ENCODE peak calls at places on chromosomes 2 and 18, in nine cellular contexts. One of them, this sample, is unnamed.

GRCh38 chr18:7822435-7823425 is 255.6 kb downstream of the PTPRM start:
- DNase-seq in stomach: no peak
- DNase-seq in pancreas: no peak
- DNase-seq in heart right ventricle: peak; percentile 18
- DNase-seq in dorsolateral prefrontal cortex: no peak
- DNase-seq in AG04450: no peak
- DNase-seq in BJ: no peak
- DNase-seq in endodermal cell: peak; percentile 61
- DNase-seq in psoas muscle: no peak
- DNase-seq in this sample: no peak

GRCh38 chr2:200435379-200435778 is 74.5 kb downstream of the KCTD18 start:
- DNase-seq in AG04450: no peak
- DNase-seq in heart right ventricle: no peak
- DNase-seq in endodermal cell: no peak
- DNase-seq in dorsolateral prefrontal cortex: no peak
- DNase-seq in BJ: no peak
- DNase-seq in pancreas: no peak
- DNase-seq in psoas muscle: no peak
- DNase-seq in stomach: no peak
- DNase-seq in this sample: no peak

GRCh38 chr2:237149425-237149824 is 63.7 kb downstream of the COPS8 start:
- DNase-seq in pancreas: no peak
- DNase-seq in endodermal cell: no peak
- DNase-seq in psoas muscle: no peak
- DNase-seq in dorsolateral prefrontal cortex: no peak
- DNase-seq in stomach: no peak
- DNase-seq in heart right ventricle: no peak
- DNase-seq in BJ: no peak
- DNase-seq in AG04450: no peak
- DNase-seq in this sample: peak; percentile 68

GRCh38 chr2:177724398-177725287 is 332.1 kb downstream of the AGPS start:
- DNase-seq in endodermal cell: peak; percentile 86
- DNase-seq in BJ: no peak
- DNase-seq in pancreas: peak; percentile 58
- DNase-seq in dorsolateral prefrontal cortex: peak; percentile 61
- DNase-seq in psoas muscle: peak; percentile 28
- DNase-seq in heart right ventricle: peak; percentile 36
- DNase-seq in AG04450: peak; percentile 7
- DNase-seq in stomach: peak; percentile 54
- DNase-seq in this sample: no peak

GRCh38 chr2:85578243-85579180 is 1.1 kb downstream of the VAMP8 start:
- DNase-seq in stomach: peak; percentile 63
- DNase-seq in BJ: no peak
- DNase-seq in AG04450: no peak
- DNase-seq in dorsolateral prefrontal cortex: no peak
- DNase-seq in endodermal cell: peak; percentile 73
- DNase-seq in heart right ventricle: peak; percentile 54
- DNase-seq in pancreas: peak; percentile 69
- DNase-seq in psoas muscle: peak; percentile 64
- DNase-seq in this sample: peak; percentile 86

GRCh38 chr2:237214281-237214680 is 128.6 kb downstream of the COPS8 start:
- DNase-seq in psoas muscle: no peak
- DNase-seq in dorsolateral prefrontal cortex: no peak
- DNase-seq in endodermal cell: no peak
- DNase-seq in heart right ventricle: no peak
- DNase-seq in AG04450: no peak
- DNase-seq in stomach: no peak
- DNase-seq in pancreas: no peak
- DNase-seq in BJ: no peak
- DNase-seq in this sample: no peak

GRCh38 chr18:11850821-11851155 is 425 bp upstream of the CHMP1B start:
- DNase-seq in endodermal cell: no peak
- DNase-seq in dorsolateral prefrontal cortex: no peak
- DNase-seq in AG04450: no peak
- DNase-seq in psoas muscle: no peak
- DNase-seq in pancreas: no peak
- DNase-seq in stomach: no peak
- DNase-seq in heart right ventricle: no peak
- DNase-seq in BJ: peak; percentile 22
- DNase-seq in this sample: no peak

GRCh38 chr2:83104202-83104601 is 1354.9 kb downstream of the SUCLG1 start:
- DNase-seq in heart right ventricle: no peak
- DNase-seq in dorsolateral prefrontal cortex: no peak
- DNase-seq in AG04450: no peak
- DNase-seq in BJ: no peak
- DNase-seq in endodermal cell: no peak
- DNase-seq in stomach: no peak
- DNase-seq in psoas muscle: no peak
- DNase-seq in pancreas: no peak
- DNase-seq in this sample: no peak

GRCh38 chr2:241931084-241931975 is 61.8 kb downstream of the RTP5 start:
- DNase-seq in stomach: peak; percentile 23
- DNase-seq in dorsolateral prefrontal cortex: no peak
- DNase-seq in BJ: no peak
- DNase-seq in AG04450: no peak
- DNase-seq in pancreas: peak; percentile 47
- DNase-seq in heart right ventricle: no peak
- DNase-seq in endodermal cell: no peak
- DNase-seq in psoas muscle: no peak
- DNase-seq in this sample: no peak

GRCh38 chr2:32946314-32947075 is at the start of gene LTBP1:
- DNase-seq in AG04450: no peak
- DNase-seq in BJ: no peak
- DNase-seq in heart right ventricle: peak; percentile 80
- DNase-seq in endodermal cell: peak; percentile 89
- DNase-seq in pancreas: peak; percentile 80
- DNase-seq in psoas muscle: peak; percentile 65
- DNase-seq in dorsolateral prefrontal cortex: peak; percentile 58
- DNase-seq in stomach: peak; percentile 69
- DNase-seq in this sample: peak; percentile 69

GRCh38 chr2:207847807-207848544 is 78.3 kb upstream of the FZD5 start:
- DNase-seq in endodermal cell: peak; percentile 84
- DNase-seq in BJ: no peak
- DNase-seq in stomach: peak; percentile 86
- DNase-seq in pancreas: no peak
- DNase-seq in heart right ventricle: no peak
- DNase-seq in psoas muscle: no peak
- DNase-seq in AG04450: no peak
- DNase-seq in dorsolateral prefrontal cortex: no peak
- DNase-seq in this sample: peak; percentile 70

GRCh38 chr2:153105829-153106578 is 372.6 kb downstream of the RPRM start:
- DNase-seq in endodermal cell: no peak
- DNase-seq in BJ: no peak
- DNase-seq in dorsolateral prefrontal cortex: no peak
- DNase-seq in psoas muscle: no peak
- DNase-seq in heart right ventricle: no peak
- DNase-seq in AG04450: no peak
- DNase-seq in stomach: no peak
- DNase-seq in pancreas: no peak
- DNase-seq in this sample: no peak

GRCh38 chr18:29191263-29191662 is 1014.3 kb upstream of the CDH2 start:
- DNase-seq in psoas muscle: no peak
- DNase-seq in heart right ventricle: no peak
- DNase-seq in stomach: no peak
- DNase-seq in endodermal cell: peak; percentile 46
- DNase-seq in AG04450: peak; percentile 6
- DNase-seq in dorsolateral prefrontal cortex: no peak
- DNase-seq in BJ: no peak
- DNase-seq in pancreas: no peak
- DNase-seq in this sample: no peak

GRCh38 chr2:125004091-125004800 is 979.2 kb downstream of the CNTNAP5 start:
- DNase-seq in psoas muscle: no peak
- DNase-seq in heart right ventricle: no peak
- DNase-seq in endodermal cell: no peak
- DNase-seq in stomach: no peak
- DNase-seq in BJ: no peak
- DNase-seq in dorsolateral prefrontal cortex: no peak
- DNase-seq in AG04450: no peak
- DNase-seq in pancreas: no peak
- DNase-seq in this sample: no peak

GRCh38 chr2:224983719-224984388 is 58.4 kb downstream of the DOCK10 start:
- DNase-seq in stomach: no peak
- DNase-seq in endodermal cell: no peak
- DNase-seq in BJ: no peak
- DNase-seq in dorsolateral prefrontal cortex: no peak
- DNase-seq in heart right ventricle: no peak
- DNase-seq in pancreas: no peak
- DNase-seq in AG04450: no peak
- DNase-seq in psoas muscle: no peak
- DNase-seq in this sample: no peak

GRCh38 chr2:62287895-62288589 is 92.1 kb downstream of the B3GNT2 start:
- DNase-seq in AG04450: no peak
- DNase-seq in endodermal cell: no peak
- DNase-seq in pancreas: peak; percentile 67
- DNase-seq in dorsolateral prefrontal cortex: no peak
- DNase-seq in stomach: peak; percentile 63
- DNase-seq in heart right ventricle: peak; percentile 70
- DNase-seq in psoas muscle: peak; percentile 69
- DNase-seq in BJ: no peak
- DNase-seq in this sample: peak; percentile 89

GRCh38 chr18:63890950-63891304 is 3.4 kb downstream of the SERPINB2 start:
- DNase-seq in AG04450: no peak
- DNase-seq in psoas muscle: no peak
- DNase-seq in stomach: no peak
- DNase-seq in dorsolateral prefrontal cortex: no peak
- DNase-seq in endodermal cell: no peak
- DNase-seq in heart right ventricle: no peak
- DNase-seq in pancreas: no peak
- DNase-seq in BJ: no peak
- DNase-seq in this sample: no peak

GRCh38 chr2:38598991-38599295 is 3.8 kb downstream of the HNRNPLL start:
- DNase-seq in heart right ventricle: no peak
- DNase-seq in dorsolateral prefrontal cortex: no peak
- DNase-seq in stomach: no peak
- DNase-seq in pancreas: no peak
- DNase-seq in AG04450: no peak
- DNase-seq in endodermal cell: no peak
- DNase-seq in psoas muscle: no peak
- DNase-seq in BJ: no peak
- DNase-seq in this sample: no peak

GRCh38 chr2:127859712-127860085 is 1.7 kb upstream of the POLR2D start:
- DNase-seq in stomach: peak; percentile 88
- DNase-seq in psoas muscle: no peak
- DNase-seq in dorsolateral prefrontal cortex: no peak
- DNase-seq in AG04450: no peak
- DNase-seq in heart right ventricle: peak; percentile 26
- DNase-seq in BJ: no peak
- DNase-seq in pancreas: peak; percentile 86
- DNase-seq in endodermal cell: peak; percentile 94
- DNase-seq in this sample: peak; percentile 89

GRCh38 chr18:62723666-62724281 is 8.4 kb downstream of the PHLPP1 start:
- DNase-seq in psoas muscle: no peak
- DNase-seq in pancreas: no peak
- DNase-seq in BJ: no peak
- DNase-seq in endodermal cell: no peak
- DNase-seq in dorsolateral prefrontal cortex: no peak
- DNase-seq in stomach: no peak
- DNase-seq in heart right ventricle: no peak
- DNase-seq in AG04450: no peak
- DNase-seq in this sample: no peak

GRCh38 chr2:54496920-54497319 is 40.8 kb downstream of the SPTBN1 start:
- DNase-seq in BJ: no peak
- DNase-seq in pancreas: no peak
- DNase-seq in dorsolateral prefrontal cortex: no peak
- DNase-seq in psoas muscle: no peak
- DNase-seq in endodermal cell: no peak
- DNase-seq in heart right ventricle: no peak
- DNase-seq in stomach: no peak
- DNase-seq in AG04450: no peak
- DNase-seq in this sample: no peak

GRCh38 chr18:69865656-69866241 is 81.9 kb downstream of the CD226 start:
- DNase-seq in psoas muscle: no peak
- DNase-seq in dorsolateral prefrontal cortex: no peak
- DNase-seq in endodermal cell: no peak
- DNase-seq in heart right ventricle: no peak
- DNase-seq in stomach: no peak
- DNase-seq in pancreas: no peak
- DNase-seq in BJ: peak; percentile 41
- DNase-seq in AG04450: no peak
- DNase-seq in this sample: no peak

GRCh38 chr2:59083075-59083792 is 842.1 kb upstream of the FANCL start:
- DNase-seq in endodermal cell: no peak
- DNase-seq in BJ: no peak
- DNase-seq in heart right ventricle: no peak
- DNase-seq in stomach: no peak
- DNase-seq in AG04450: no peak
- DNase-seq in psoas muscle: no peak
- DNase-seq in pancreas: no peak
- DNase-seq in dorsolateral prefrontal cortex: no peak
- DNase-seq in this sample: no peak
- TF ChIP-seq CTCF in endodermal cell: peak; percentile 44
- TF ChIP-seq CTCF in BJ: no peak
- TF ChIP-seq CTCF in heart right ventricle: no peak
- TF ChIP-seq CTCF in stomach: no peak
- TF ChIP-seq CTCF in AG04450: no peak
- TF ChIP-seq CTCF in psoas muscle: no peak
- TF ChIP-seq CTCF in pancreas: no peak
- TF ChIP-seq CTCF in dorsolateral prefrontal cortex: no peak
- TF ChIP-seq CTCF in this sample: no peak

GRCh38 chr2:12791906-12792305 is 75.2 kb downstream of the TRIB2 start:
- DNase-seq in heart right ventricle: no peak
- DNase-seq in dorsolateral prefrontal cortex: no peak
- DNase-seq in pancreas: no peak
- DNase-seq in BJ: no peak
- DNase-seq in stomach: no peak
- DNase-seq in endodermal cell: no peak
- DNase-seq in AG04450: no peak
- DNase-seq in psoas muscle: no peak
- DNase-seq in this sample: no peak

GRCh38 chr2:12787891-12788783 is 71.4 kb downstream of the TRIB2 start:
- DNase-seq in heart right ventricle: no peak
- DNase-seq in dorsolateral prefrontal cortex: no peak
- DNase-seq in stomach: no peak
- DNase-seq in pancreas: no peak
- DNase-seq in endodermal cell: no peak
- DNase-seq in BJ: peak; percentile 95
- DNase-seq in AG04450: no peak
- DNase-seq in psoas muscle: no peak
- DNase-seq in this sample: no peak
- H3K4me3 ChIP-seq in heart right ventricle: no peak overlapping the region
- H3K4me3 ChIP-seq in dorsolateral prefrontal cortex: no peak overlapping the region
- H3K4me3 ChIP-seq in stomach: no peak overlapping the region
- H3K4me3 ChIP-seq in pancreas: no peak overlapping the region
- H3K4me3 ChIP-seq in endodermal cell: no peak overlapping the region
- H3K4me3 ChIP-seq in BJ: peak overlapping the region; percentile 6
- H3K4me3 ChIP-seq in AG04450: no peak overlapping the region
- H3K4me3 ChIP-seq in psoas muscle: no peak overlapping the region
- H3K4me3 ChIP-seq in this sample: no peak overlapping the region

GRCh38 chr2:130841741-130842365 is 5.1 kb downstream of the ARHGEF4 start:
- DNase-seq in endodermal cell: no peak
- DNase-seq in psoas muscle: no peak
- DNase-seq in AG04450: no peak
- DNase-seq in heart right ventricle: no peak
- DNase-seq in BJ: no peak
- DNase-seq in pancreas: peak; percentile 12
- DNase-seq in dorsolateral prefrontal cortex: no peak
- DNase-seq in stomach: no peak
- DNase-seq in this sample: no peak
- H3K27me3 ChIP-seq in endodermal cell: peaks cover 35% of the 10 kb centered on the region
- H3K27me3 ChIP-seq in psoas muscle: no peaks in the 10 kb centered on the region
- H3K27me3 ChIP-seq in AG04450: peaks cover 37% of the 10 kb centered on the region
- H3K27me3 ChIP-seq in heart right ventricle: peaks cover 27% of the 10 kb centered on the region
- H3K27me3 ChIP-seq in BJ: peaks cover 4% of the 10 kb centered on the region
- H3K27me3 ChIP-seq in pancreas: no peaks in the 10 kb centered on the region
- H3K27me3 ChIP-seq in dorsolateral prefrontal cortex: no peaks in the 10 kb centered on the region
- H3K27me3 ChIP-seq in stomach: peaks cover 22% of the 10 kb centered on the region
- H3K27me3 ChIP-seq in this sample: peaks cover 34% of the 10 kb centered on the region

GRCh38 chr2:119495948-119496347 is 28.3 kb downstream of the SCTR start:
- DNase-seq in heart right ventricle: no peak
- DNase-seq in psoas muscle: no peak
- DNase-seq in stomach: peak; percentile 58
- DNase-seq in dorsolateral prefrontal cortex: no peak
- DNase-seq in BJ: no peak
- DNase-seq in AG04450: no peak
- DNase-seq in endodermal cell: no peak
- DNase-seq in pancreas: no peak
- DNase-seq in this sample: no peak
- TF ChIP-seq CTCF in heart right ventricle: no peak
- TF ChIP-seq CTCF in psoas muscle: no peak
- TF ChIP-seq CTCF in stomach: peak; percentile 21
- TF ChIP-seq CTCF in dorsolateral prefrontal cortex: no peak
- TF ChIP-seq CTCF in BJ: no peak
- TF ChIP-seq CTCF in AG04450: no peak
- TF ChIP-seq CTCF in endodermal cell: peak; percentile 14
- TF ChIP-seq CTCF in pancreas: no peak
- TF ChIP-seq CTCF in this sample: no peak